ENCODE peak calls at places on chromosomes 2 and 18, in nine cellular contexts. B, Z, G, C, E, H, S, V and J are unnamed samples.

GRCh38 chr18:12021077-12021476 is 39.8 kb downstream of the IMPA2 start:
- DNase-seq in B (no peak), Z (no peak), G (no peak), C (no peak), E (no peak), H (no peak), S (no peak), V (no peak), J (no peak)

GRCh38 chr18:77087391-77088141 is 45.0 kb downstream of the MBP start:
- DNase-seq in B (peak; percentile 89), Z (no peak), G (no peak), C (no peak), E (no peak), H (peak; percentile 73), S (no peak), V (no peak), J (peak; percentile 59)

GRCh38 chr2:152425765-152426710 is 91.1 kb downstream of the FMNL2 start:
- DNase-seq in B (no peak), Z (no peak), G (no peak), C (no peak), E (no peak), H (no peak), S (no peak), V (no peak), J (no peak)

GRCh38 chr2:88687384-88687783 is 4.1 kb upstream of the RPIA start:
- DNase-seq in B (no peak), Z (no peak), G (no peak), C (no peak), E (no peak), H (no peak), S (no peak), V (no peak), J (no peak)

GRCh38 chr2:190486037-190486623 is 48.4 kb downstream of the NEMP2 start:
- DNase-seq in B (no peak), Z (no peak), G (no peak), C (no peak), E (no peak), H (no peak), S (no peak), V (no peak), J (no peak)

GRCh38 chr2:112597537-112598322 is 13.3 kb downstream of the CHCHD5 start:
- DNase-seq in B (no peak), Z (no peak), G (no peak), C (no peak), E (no peak), H (no peak), S (no peak), V (no peak), J (no peak)

GRCh38 chr2:147715807-147716206 is 129.0 kb upstream of the ACVR2A start:
- DNase-seq in B (no peak), Z (peak; percentile 25), G (no peak), C (no peak), E (no peak), H (no peak), S (peak; percentile 38), V (no peak), J (no peak)

GRCh38 chr2:207944334-207944733 is 81.0 kb downstream of the PLEKHM3 start:
- DNase-seq in B (no peak), Z (no peak), G (no peak), C (no peak), E (no peak), H (no peak), S (no peak), V (no peak), J (no peak)

GRCh38 chr2:219444566-219445091 is 10.0 kb downstream of the SPEG start:
- DNase-seq in B (peak; percentile 78), Z (no peak), G (no peak), C (no peak), E (no peak), H (no peak), S (no peak), V (no peak), J (no peak)

GRCh38 chr2:232624554-232624842 is 8.9 kb upstream of the EFHD1 start:
- DNase-seq in B (no peak), Z (no peak), G (no peak), C (no peak), E (no peak), H (no peak), S (peak; percentile 56), V (no peak), J (no peak)

GRCh38 chr2:210128961-210129360 is 42.2 kb downstream of the KANSL1L start:
- DNase-seq in B (no peak), Z (no peak), G (no peak), C (no peak), E (no peak), H (peak; percentile 6), S (no peak), V (no peak), J (peak; percentile 38)

GRCh38 chr2:48433682-48434081 is 96.3 kb upstream of the STON1 start:
- DNase-seq in B (no peak), Z (no peak), G (no peak), C (no peak), E (no peak), H (no peak), S (no peak), V (no peak), J (peak; percentile 27)

GRCh38 chr2:76307495-76307894 is 596.8 kb upstream of the GCFC2 start:
- DNase-seq in B (no peak), Z (no peak), G (no peak), C (no peak), E (no peak), H (no peak), S (no peak), V (no peak), J (no peak)

GRCh38 chr2:44155577-44156446 is 12.9 kb upstream of the PPM1B start:
- DNase-seq in B (no peak), Z (no peak), G (no peak), C (no peak), E (no peak), H (no peak), S (no peak), V (no peak), J (no peak)

GRCh38 chr2:85804026-85804425 is 50.2 kb downstream of the ATOH8 start:
- DNase-seq in B (no peak), Z (no peak), G (no peak), C (no peak), E (no peak), H (no peak), S (no peak), V (no peak), J (no peak)

GRCh38 chr2:70888925-70889715 is 46.6 kb upstream of the ATP6V1B1 start:
- DNase-seq in B (no peak), Z (no peak), G (no peak), C (no peak), E (no peak), H (no peak), S (no peak), V (no peak), J (no peak)